ENCODE peak calls at places on chromosomes 1 and 21, in ten cellular contexts. F is lower lobe of right lung; Y is stimulated activated CD8-positive, alpha-beta memory T cell treated with anti-CD3 and anti-CD28 coated beads, Interleukin-12 subunit alpha, Interleukin-12 subunit beta, amount 100 ng/mL, for 4 hours; Z is brain microvascular endothelial cell; T is NCI-H1930; E is GM04504; G is H4; X is fibroblast of mammary gland; H is activated naive CD4-positive, alpha-beta T cell; C is astrocyte of the spinal cord. J is an unnamed sample.

GRCh38 chr21:43192501-43193081 is 23.8 kb downstream of the CRYAA start:
- DNase-seq in X (no peak), H (no peak), C (no peak), F (no peak), Y (no peak), G (no peak), E (no peak), Z (no peak), T (no peak), J (no peak)

GRCh38 chr1:19758227-19758830 is 41.4 kb downstream of the TMCO4 start:
- DNase-seq in C (peak), Y (no peak), T (no peak), E (peak), H (no peak), G (peak), X (peak), F (no peak), Z (peak), J (no peak)

GRCh38 chr1:246107516-246108277 is 399.4 kb downstream of the SMYD3 start:
- DNase-seq in Z (no peak), E (no peak), C (peak), X (peak), F (no peak), H (no peak), Y (no peak), T (no peak), G (peak), J (no peak)

GRCh38 chr1:172674831-172675613 is 16.1 kb downstream of the FASLG start:
- DNase-seq in F (no peak), Y (no peak), Z (no peak), C (no peak), T (no peak), H (no peak), X (no peak), E (no peak), G (no peak), J (no peak)

GRCh38 chr1:236311040-236311439 is 29.3 kb upstream of the ERO1B start:
- DNase-seq in C (no peak), Y (no peak), E (no peak), Z (no peak), T (no peak), X (no peak), F (no peak), G (no peak), H (no peak), J (no peak)

GRCh38 chr1:65075123-65075976 is 72.7 kb upstream of the AK4 start:
- DNase-seq in G (peak), C (peak), T (no peak), H (no peak), E (no peak), Y (peak), Z (peak), X (peak), F (no peak), J (peak)

GRCh38 chr1:17668638-17669175 is 86.4 kb upstream of the ACTL8 start:
- DNase-seq in Z (no peak), T (no peak), H (no peak), F (no peak), Y (no peak), X (no peak), C (no peak), E (no peak), G (no peak), J (no peak)

GRCh38 chr1:201288007-201288406 is 4.7 kb downstream of the PKP1 start:
- DNase-seq in G (no peak), F (no peak), E (no peak), X (no peak), T (no peak), Y (no peak), C (no peak), Z (no peak), H (no peak), J (no peak)

GRCh38 chr1:172254521-172255222 is 165.8 kb upstream of the C1orf105 start:
- DNase-seq in T (no peak), C (peak), H (no peak), E (no peak), F (no peak), G (peak), Z (peak), Y (no peak), X (peak), J (no peak)

GRCh38 chr21:36115138-36115710 is 19.7 kb upstream of the CBR3 start:
- DNase-seq in C (no peak), H (no peak), G (no peak), F (no peak), E (no peak), Y (no peak), T (no peak), X (no peak), Z (no peak), J (no peak)

GRCh38 chr1:39754906-39755504 is 16.1 kb downstream of the OXCT2 start:
- DNase-seq in F (no peak), H (no peak), T (no peak), C (peak), G (no peak), Y (no peak), Z (no peak), E (no peak), X (peak), J (no peak)

GRCh38 chr1:30757196-30757949 is at the start of gene LAPTM5:
- DNase-seq in Y (no peak), Z (peak), C (peak), H (no peak), T (no peak), G (no peak), E (peak), F (peak), X (peak), J (no peak)

GRCh38 chr21:34877485-34878128 is 171.5 kb downstream of the RUNX1 start:
- DNase-seq in G (no peak), X (no peak), F (peak), C (no peak), Z (no peak), E (no peak), Y (no peak), H (no peak), T (no peak), J (no peak)

GRCh38 chr1:201710632-201711031 is 118.3 kb upstream of the IPO9 start:
- DNase-seq in T (no peak), G (no peak), X (peak), Z (no peak), C (no peak), F (no peak), Y (no peak), E (no peak), H (no peak), J (no peak)

GRCh38 chr1:245797592-245798366 is 643.0 kb downstream of the KIF26B start:
- DNase-seq in F (no peak), E (no peak), C (no peak), X (peak), H (no peak), Z (peak), T (no peak), Y (no peak), G (no peak), J (no peak)

GRCh38 chr1:233389169-233389568 is 61.6 kb downstream of the MAP3K21 start:
- DNase-seq in Y (no peak), G (no peak), Z (no peak), C (no peak), E (no peak), F (no peak), T (no peak), X (peak), H (no peak), J (no peak)

GRCh38 chr1:39609618-39610331 is 29.7 kb downstream of the HEYL start:
- DNase-seq in G (no peak), H (peak), C (peak), Y (peak), T (peak), E (no peak), Z (no peak), F (peak), X (peak), J (peak)